ENCODE peak calls at places on chromosomes 4 and X, in seven cellular contexts. One of them, this sample, is unnamed.

GRCh38 chr4:7828011-7828720 is 111.5 kb downstream of the AFAP1 start:
- DNase-seq in HL-60: no peak
- DNase-seq in HT1080: peak; percentile 97
- DNase-seq in right lobe of liver: no peak
- DNase-seq in LNCaP clone FGC: no peak
- DNase-seq in NCI-H1417: peak; percentile 8
- DNase-seq in endothelial cell: no peak
- DNase-seq in this sample: no peak

GRCh38 chr4:126977306-126977705 is 655.5 kb upstream of the INTU start:
- DNase-seq in HL-60: no peak
- DNase-seq in HT1080: peak; percentile 10
- DNase-seq in right lobe of liver: no peak
- DNase-seq in LNCaP clone FGC: no peak
- DNase-seq in NCI-H1417: no peak
- DNase-seq in endothelial cell: peak; percentile 15
- DNase-seq in this sample: no peak

GRCh38 chr4:629916-630641 is 4.7 kb downstream of the PDE6B start:
- DNase-seq in HL-60: no peak
- DNase-seq in HT1080: no peak
- DNase-seq in right lobe of liver: peak; percentile 38
- DNase-seq in LNCaP clone FGC: no peak
- DNase-seq in NCI-H1417: no peak
- DNase-seq in endothelial cell: no peak
- DNase-seq in this sample: no peak

GRCh38 chr4:123892997-123893745 is 496.6 kb downstream of the SPRY1 start:
- DNase-seq in HL-60: no peak
- DNase-seq in HT1080: no peak
- DNase-seq in right lobe of liver: no peak
- DNase-seq in LNCaP clone FGC: peak; percentile 60
- DNase-seq in NCI-H1417: no peak
- DNase-seq in endothelial cell: no peak
- DNase-seq in this sample: no peak

GRCh38 chrX:118251251-118251650 is 94.7 kb upstream of the WDR44 start:
- DNase-seq in HL-60: no peak
- DNase-seq in HT1080: no peak
- DNase-seq in right lobe of liver: no peak
- DNase-seq in LNCaP clone FGC: no peak
- DNase-seq in NCI-H1417: no peak
- DNase-seq in endothelial cell: no peak
- DNase-seq in this sample: no peak

GRCh38 chr4:189202182-189202868 is 738.3 kb upstream of the FRG1 start:
- DNase-seq in HL-60: peak; percentile 18
- DNase-seq in HT1080: peak; percentile 61
- DNase-seq in right lobe of liver: peak; percentile 73
- DNase-seq in LNCaP clone FGC: no peak
- DNase-seq in NCI-H1417: peak; percentile 42
- DNase-seq in endothelial cell: peak; percentile 59
- DNase-seq in this sample: no peak

GRCh38 chr4:107299646-107300045 is 263.5 kb upstream of the DKK2 start:
- DNase-seq in HL-60: no peak
- DNase-seq in HT1080: peak; percentile 41
- DNase-seq in right lobe of liver: no peak
- DNase-seq in LNCaP clone FGC: no peak
- DNase-seq in NCI-H1417: no peak
- DNase-seq in endothelial cell: no peak
- DNase-seq in this sample: no peak

GRCh38 chrX:5397409-5397808 is 831.3 kb downstream of the NLGN4X start:
- DNase-seq in HL-60: no peak
- DNase-seq in HT1080: no peak
- DNase-seq in right lobe of liver: no peak
- DNase-seq in LNCaP clone FGC: no peak
- DNase-seq in NCI-H1417: no peak
- DNase-seq in endothelial cell: peak; percentile 18
- DNase-seq in this sample: no peak

GRCh38 chrX:11273544-11273943 is 19.7 kb upstream of the AMELX start:
- DNase-seq in HL-60: no peak
- DNase-seq in HT1080: no peak
- DNase-seq in right lobe of liver: no peak
- DNase-seq in LNCaP clone FGC: no peak
- DNase-seq in NCI-H1417: no peak
- DNase-seq in endothelial cell: no peak
- DNase-seq in this sample: no peak

GRCh38 chr4:26576171-26576829 is 7.6 kb upstream of the TBC1D19 start:
- DNase-seq in HL-60: no peak
- DNase-seq in HT1080: no peak
- DNase-seq in right lobe of liver: no peak
- DNase-seq in LNCaP clone FGC: no peak
- DNase-seq in NCI-H1417: no peak
- DNase-seq in endothelial cell: no peak
- DNase-seq in this sample: no peak

GRCh38 chrX:134520860-134521390 is 61.0 kb downstream of the HPRT1 start:
- DNase-seq in HL-60: no peak
- DNase-seq in HT1080: peak; percentile 77
- DNase-seq in right lobe of liver: no peak
- DNase-seq in LNCaP clone FGC: peak; percentile 10
- DNase-seq in NCI-H1417: peak; percentile 10
- DNase-seq in endothelial cell: peak; percentile 32
- DNase-seq in this sample: no peak

GRCh38 chr4:1244081-1244977 is 4.6 kb downstream of the CTBP1 start:
- DNase-seq in HL-60: no peak
- DNase-seq in HT1080: no peak
- DNase-seq in right lobe of liver: peak; percentile 72
- DNase-seq in LNCaP clone FGC: no peak
- DNase-seq in NCI-H1417: no peak
- DNase-seq in endothelial cell: no peak
- DNase-seq in this sample: peak; percentile 34

GRCh38 chrX:43148305-43148704 is 370.3 kb upstream of the PPP1R2C start:
- DNase-seq in HL-60: no peak
- DNase-seq in HT1080: no peak
- DNase-seq in right lobe of liver: no peak
- DNase-seq in LNCaP clone FGC: no peak
- DNase-seq in NCI-H1417: no peak
- DNase-seq in endothelial cell: no peak
- DNase-seq in this sample: no peak

GRCh38 chr4:139633661-139634060 is 32.0 kb upstream of the MGST2 start:
- DNase-seq in HL-60: no peak
- DNase-seq in HT1080: peak; percentile 50
- DNase-seq in right lobe of liver: no peak
- DNase-seq in LNCaP clone FGC: no peak
- DNase-seq in NCI-H1417: peak; percentile 29
- DNase-seq in endothelial cell: peak; percentile 34
- DNase-seq in this sample: no peak

GRCh38 chrX:31921236-31921635 is 849.4 kb upstream of the FTHL17 start:
- DNase-seq in HL-60: no peak
- DNase-seq in HT1080: no peak
- DNase-seq in right lobe of liver: no peak
- DNase-seq in LNCaP clone FGC: no peak
- DNase-seq in NCI-H1417: no peak
- DNase-seq in endothelial cell: no peak
- DNase-seq in this sample: no peak

GRCh38 chr4:109730294-109731051 is 603 bp upstream of the PLA2G12A start:
- DNase-seq in HL-60: no peak
- DNase-seq in HT1080: peak; percentile 58
- DNase-seq in right lobe of liver: peak; percentile 66
- DNase-seq in LNCaP clone FGC: no peak
- DNase-seq in NCI-H1417: peak; percentile 21
- DNase-seq in endothelial cell: peak; percentile 55
- DNase-seq in this sample: peak; percentile 51

GRCh38 chrX:96721398-96721797 is 36.8 kb downstream of the DIAPH2 start:
- DNase-seq in HL-60: no peak
- DNase-seq in HT1080: no peak
- DNase-seq in right lobe of liver: no peak
- DNase-seq in LNCaP clone FGC: no peak
- DNase-seq in NCI-H1417: no peak
- DNase-seq in endothelial cell: no peak
- DNase-seq in this sample: no peak

GRCh38 chr4:27154706-27155105 is 294.1 kb downstream of the STIM2 start:
- DNase-seq in HL-60: no peak
- DNase-seq in HT1080: peak; percentile 89
- DNase-seq in right lobe of liver: no peak
- DNase-seq in LNCaP clone FGC: no peak
- DNase-seq in NCI-H1417: no peak
- DNase-seq in endothelial cell: no peak
- DNase-seq in this sample: no peak

GRCh38 chr4:151888367-151888866 is 127.6 kb upstream of the GATB start:
- DNase-seq in HL-60: no peak
- DNase-seq in HT1080: no peak
- DNase-seq in right lobe of liver: no peak
- DNase-seq in LNCaP clone FGC: no peak
- DNase-seq in NCI-H1417: no peak
- DNase-seq in endothelial cell: no peak
- DNase-seq in this sample: no peak

GRCh38 chrX:16882188-16882587 is 12.0 kb upstream of the RBBP7 start:
- DNase-seq in HL-60: no peak
- DNase-seq in HT1080: peak; percentile 1
- DNase-seq in right lobe of liver: peak; percentile 60
- DNase-seq in LNCaP clone FGC: no peak
- DNase-seq in NCI-H1417: peak; percentile 12
- DNase-seq in endothelial cell: no peak
- DNase-seq in this sample: no peak

This sample was measured in mesothelial cell of epicardium.